ENCODE peak calls at places on chromosomes 7 and 10, in ten cellular contexts. D is astrocyte; L is progenitor cell of endocrine pancreas; B is tibial artery; H is GM19239; C is activated naive CD4-positive, alpha-beta T cell treated with anti-CD3 and anti-CD28 coated beads for 36 hours; N is stimulated activated CD4-positive, alpha-beta T cell treated with anti-CD3 and anti-CD28 coated beads, TNF-alpha, amount 100 ng/mL, for 1 hour; I is RCC 7860; S is IMR-90; A is Daoy. F is an unnamed sample.

GRCh38 chr10:74150151-74151056 is at the start of gene AP3M1:
- DNase-seq in I (peak), B (peak), S (no peak), N (peak), D (peak), L (peak), A (no peak), C (peak), H (peak), F (peak)

GRCh38 chr7:116771640-116772039 is 90.7 kb upstream of the CAPZA2 start:
- DNase-seq in D (no peak), H (no peak), A (no peak), I (no peak), L (no peak), B (no peak), S (no peak), N (no peak), C (no peak), F (no peak)

GRCh38 chr10:84665883-84666463 is 337.6 kb downstream of the CCSER2 start:
- DNase-seq in L (no peak), C (peak), H (peak), D (no peak), B (no peak), S (no peak), N (no peak), A (no peak), I (no peak), F (no peak)

GRCh38 chr10:80136134-80136571 is 3.6 kb downstream of the PLAC9 start:
- DNase-seq in N (no peak), C (no peak), D (peak), B (peak), A (peak), H (no peak), I (no peak), L (no peak), S (peak), F (no peak)

GRCh38 chr7:16587785-16588184 is 57.8 kb downstream of the ANKMY2 start:
- DNase-seq in L (no peak), B (no peak), A (peak), S (no peak), N (no peak), I (no peak), C (no peak), D (no peak), H (no peak), F (no peak)

GRCh38 chr10:6231146-6231545 is 28.4 kb downstream of the PFKFB3 start:
- DNase-seq in C (no peak), L (no peak), D (no peak), B (no peak), N (no peak), H (no peak), S (no peak), I (no peak), A (no peak), F (no peak)

GRCh38 chr7:87148332-87148955 is 3.8 kb upstream of the DMTF1 start:
- DNase-seq in C (no peak), A (no peak), L (no peak), H (no peak), N (no peak), B (no peak), D (no peak), S (peak), I (no peak), F (peak)

GRCh38 chr10:103472005-103472404 is 7.0 kb downstream of the CALHM3 start:
- DNase-seq in D (no peak), S (no peak), L (no peak), H (no peak), A (no peak), I (no peak), B (no peak), C (no peak), N (no peak), F (no peak)

GRCh38 chr10:88028654-88029053 is 165.2 kb downstream of the PTEN start:
- DNase-seq in B (no peak), I (peak), C (peak), L (no peak), H (peak), N (no peak), D (no peak), A (no peak), S (no peak), F (no peak)

GRCh38 chr10:62584216-62584615 is 210.0 kb downstream of the ZNF365 start:
- DNase-seq in D (peak), I (peak), S (peak), L (no peak), C (no peak), B (no peak), H (no peak), N (no peak), A (peak), F (peak)

GRCh38 chr10:132945894-132946255 is 3.5 kb upstream of the CFAP46 start:
- DNase-seq in H (no peak), D (no peak), B (peak), S (no peak), N (no peak), I (no peak), A (no peak), C (no peak), L (no peak), F (no peak)

GRCh38 chr7:1508277-1508758 is 4.1 kb upstream of the INTS1 start:
- DNase-seq in B (no peak), L (no peak), S (no peak), C (no peak), I (no peak), H (no peak), A (no peak), D (no peak), N (no peak), F (no peak)

GRCh38 chr10:125157473-125157865 is 2.9 kb downstream of the CTBP2 start:
- DNase-seq in D (no peak), C (no peak), I (no peak), N (no peak), L (no peak), B (peak), A (no peak), S (no peak), H (no peak), F (no peak)

GRCh38 chr7:154574235-154574634 is 428.7 kb downstream of the PAXIP1 start:
- DNase-seq in C (no peak), B (no peak), D (no peak), N (no peak), S (no peak), H (no peak), A (no peak), L (no peak), I (no peak), F (no peak)

GRCh38 chr10:96133135-96133534 is 3.0 kb downstream of the ZNF518A start:
- DNase-seq in B (no peak), L (no peak), I (no peak), S (peak), D (peak), N (no peak), A (no peak), C (no peak), H (no peak), F (no peak)

GRCh38 chr10:19931886-19932285 is 115.7 kb downstream of the PLXDC2 start:
- DNase-seq in S (no peak), B (no peak), H (no peak), C (no peak), D (no peak), A (no peak), L (no peak), I (no peak), N (no peak), F (no peak)

GRCh38 chr7:47584128-47584865 is 2.4 kb upstream of the TNS3 start:
- DNase-seq in S (no peak), B (no peak), N (no peak), C (no peak), A (no peak), L (no peak), H (no peak), I (no peak), D (no peak), F (no peak)

GRCh38 chr10:108757946-108758345 is 1165.4 kb downstream of the XPNPEP1 start:
- DNase-seq in N (no peak), B (no peak), A (no peak), C (no peak), H (no peak), I (peak), L (no peak), D (peak), S (no peak), F (no peak)

GRCh38 chr10:22029450-22030236 is 26.1 kb upstream of the DNAJC1 start:
- DNase-seq in B (no peak), A (no peak), H (no peak), S (no peak), L (no peak), N (no peak), D (no peak), I (no peak), C (no peak), F (no peak)

GRCh38 chr10:34526758-34527730 is 288.1 kb downstream of the PARD3 start:
- DNase-seq in B (no peak), C (no peak), D (peak), A (peak), H (no peak), N (no peak), I (peak), S (peak), L (no peak), F (peak)

GRCh38 chr7:119037941-119038340 is 813.4 kb downstream of the ANKRD7 start:
- DNase-seq in C (no peak), S (no peak), D (no peak), L (no peak), I (no peak), N (no peak), B (no peak), A (no peak), H (no peak), F (no peak)

GRCh38 chr10:683448-684071 is 5.9 kb downstream of the DIP2C start:
- DNase-seq in D (peak), A (peak), I (peak), S (peak), C (no peak), H (no peak), N (no peak), L (no peak), B (peak), F (peak)

GRCh38 chr7:150735596-150736358 is 1.4 kb upstream of the GIMAP5 start:
- DNase-seq in S (no peak), B (no peak), D (no peak), A (no peak), N (no peak), I (no peak), L (no peak), C (peak), H (no peak), F (no peak)

GRCh38 chr7:140867467-140868314 is 57.0 kb downstream of the BRAF start:
- DNase-seq in A (no peak), B (no peak), D (no peak), N (no peak), I (no peak), L (no peak), H (no peak), S (no peak), C (no peak), F (no peak)

GRCh38 chr10:126058507-126058906 is 162.1 kb downstream of the FANK1 start:
- DNase-seq in H (no peak), D (no peak), B (no peak), S (no peak), L (no peak), A (no peak), C (no peak), N (no peak), I (no peak), F (no peak)

GRCh38 chr10:122494173-122494820 is 32.9 kb downstream of the HTRA1 start:
- DNase-seq in N (no peak), A (no peak), L (no peak), C (no peak), S (no peak), H (no peak), B (no peak), D (no peak), I (no peak), F (no peak)

GRCh38 chr10:122123186-122123585 is 134.2 kb downstream of the TACC2 start:
- DNase-seq in C (no peak), L (no peak), A (no peak), I (no peak), H (no peak), D (no peak), B (no peak), N (no peak), S (no peak), F (no peak)

GRCh38 chr7:87645446-87645845 is 17.2 kb downstream of the RUNDC3B start:
- DNase-seq in H (no peak), C (no peak), L (no peak), D (no peak), A (no peak), I (no peak), N (no peak), B (no peak), S (no peak), F (no peak)

GRCh38 chr7:28990200-28990960 is 32.2 kb upstream of the TRIL start:
- DNase-seq in L (no peak), D (peak), N (no peak), C (no peak), S (no peak), I (no peak), H (no peak), B (peak), A (no peak), F (no peak)

GRCh38 chr10:6269953-6270867 is 67.5 kb downstream of the PFKFB3 start:
- DNase-seq in C (peak), L (no peak), H (peak), D (no peak), I (peak), N (peak), A (peak), S (peak), B (no peak), F (no peak)

GRCh38 chr10:43111101-43111500 is 27.1 kb upstream of the CSGALNACT2 start:
- DNase-seq in H (no peak), D (no peak), N (no peak), L (no peak), C (no peak), I (no peak), B (no peak), A (no peak), S (no peak), F (no peak)

GRCh38 chr7:99380823-99381663 is 6.5 kb downstream of the ARPC1B start:
- DNase-seq in D (no peak), A (peak), S (no peak), L (no peak), I (peak), N (peak), C (peak), H (peak), B (peak), F (no peak)

GRCh38 chr7:150380463-150380862 is 1.3 kb downstream of the ZNF775 start:
- DNase-seq in B (no peak), I (no peak), C (no peak), A (no peak), H (no peak), D (no peak), N (no peak), S (no peak), L (no peak), F (no peak)

GRCh38 chr10:104492349-104492940 is 138.8 kb downstream of the CFAP58 start:
- DNase-seq in C (no peak), B (no peak), I (no peak), H (no peak), S (no peak), N (no peak), D (peak), L (no peak), A (no peak), F (no peak)

GRCh38 chr7:111232249-111233084 is 141.5 kb downstream of the LRRN3 start:
- DNase-seq in L (no peak), S (peak), A (peak), C (no peak), D (peak), H (no peak), B (no peak), N (no peak), I (peak), F (peak)